ENCODE peak calls at places on chromosomes 4 and X, in six cellular contexts. I is endothelial cell of umbilical vein, D is fibroblast of lung, R is GM23248, F is NT2/D1, T is mammary epithelial cell. E is an unnamed sample.
A peak's percentile ranks its signal among the peaks of the same experiment; 100 is the strongest.

GRCh38 chrX:68929332-68930150 is 100.7 kb downstream of the EFNB1 start:
- DNase-seq in I (peak; percentile 57), D (peak; percentile 86), R (peak; percentile 74), F (no peak), T (peak; percentile 66), E (peak; percentile 84)

GRCh38 chr4:31613946-31614623 is 893.9 kb downstream of the PCDH7 start:
- DNase-seq in I (no peak), D (peak; percentile 1), R (no peak), F (no peak), T (peak; percentile 26), E (peak; percentile 36)

GRCh38 chr4:123398151-123398802 is 1.7 kb downstream of the SPRY1 start:
- DNase-seq in I (peak; percentile 65), D (peak; percentile 63), R (peak; percentile 91), F (peak; percentile 27), T (peak; percentile 68), E (peak; percentile 77)

GRCh38 chr4:112189754-112190153 is 41.8 kb upstream of the AP1AR start:
- DNase-seq in I (peak; percentile 44), D (no peak), R (peak; percentile 21), F (no peak), T (no peak), E (no peak)

GRCh38 chr4:145618210-145618911 is 824 bp upstream of the MMAA start:
- DNase-seq in I (no peak), D (no peak), R (peak; percentile 57), F (no peak), T (no peak), E (peak; percentile 2)

GRCh38 chr4:112145326-112145819 is at the start of gene FAM241A:
- DNase-seq in I (peak; percentile 81), D (peak; percentile 75), R (peak; percentile 94), F (peak; percentile 58), T (peak; percentile 79), E (peak; percentile 75)

GRCh38 chrX:136112286-136112685 is 35.0 kb upstream of the FHL1 start:
- DNase-seq in I (no peak), D (no peak), R (no peak), F (no peak), T (no peak), E (no peak)

GRCh38 chr4:70183168-70183939 is 12.2 kb upstream of the ODAM start:
- DNase-seq in I (peak; percentile 53), D (peak; percentile 23), R (peak; percentile 74), F (peak; percentile 42), T (peak; percentile 10), E (peak; percentile 10)

GRCh38 chr4:149993030-149993429 is 85.2 kb upstream of the DCLK2 start:
- DNase-seq in I (no peak), D (peak; percentile 90), R (no peak), F (no peak), T (peak; percentile 9), E (peak; percentile 32)

GRCh38 chr4:48841045-48841827 is 10.3 kb downstream of the OCIAD1 start:
- DNase-seq in I (no peak), D (no peak), R (no peak), F (no peak), T (no peak), E (no peak)
- H3K36me3 ChIP-seq in I (peaks cover 10% of the 10 kb centered on the region), D (no peaks in the 10 kb centered on the region), R (peaks cover 56% of the 10 kb centered on the region), F (peaks cover 64% of the 10 kb centered on the region), T (peaks cover 39% of the 10 kb centered on the region), E (peaks cover 22% of the 10 kb centered on the region)

GRCh38 chr4:48570646-48571220 is 80.7 kb downstream of the ZAR1 start:
- DNase-seq in I (no peak), D (peak; percentile 85), R (peak; percentile 87), F (no peak), T (peak; percentile 38), E (no peak)

GRCh38 chr4:48578132-48578964 is 88.3 kb downstream of the ZAR1 start:
- DNase-seq in I (peak; percentile 77), D (peak; percentile 60), R (peak; percentile 81), F (peak; percentile 23), T (peak; percentile 51), E (peak; percentile 23)

GRCh38 chr4:48571471-48571870 is 81.4 kb downstream of the ZAR1 start:
- DNase-seq in I (no peak), D (no peak), R (no peak), F (no peak), T (no peak), E (no peak)

GRCh38 chr4:48575964-48576363 is 85.9 kb downstream of the ZAR1 start:
- DNase-seq in I (no peak), D (peak; percentile 70), R (peak; percentile 46), F (no peak), T (no peak), E (no peak)
- H3K36me3 ChIP-seq in I (peaks cover 13% of the 10 kb centered on the region), D (no peaks in the 10 kb centered on the region), R (peaks cover 22% of the 10 kb centered on the region), F (peaks cover 21% of the 10 kb centered on the region), T (peaks cover 41% of the 10 kb centered on the region), E (peaks cover 12% of the 10 kb centered on the region)

GRCh38 chr4:94642561-94642866 is 115.2 kb upstream of the BMPR1B start:
- DNase-seq in I (no peak), D (peak; percentile 70), R (peak; percentile 41), F (no peak), T (no peak), E (no peak)
- H3K36me3 ChIP-seq in I (peaks cover 20% of the 10 kb centered on the region), D (no peaks in the 10 kb centered on the region), R (peaks cover 54% of the 10 kb centered on the region), F (peaks cover 3% of the 10 kb centered on the region), T (peaks cover 32% of the 10 kb centered on the region), E (no peaks in the 10 kb centered on the region)

GRCh38 chrX:51461053-51462050 is 35.0 kb downstream of the NUDT11 start:
- DNase-seq in I (peak; percentile 34), D (peak; percentile 26), R (peak; percentile 22), F (no peak), T (peak; percentile 16), E (no peak)
- H3K36me3 ChIP-seq in I (no peaks in the 10 kb centered on the region), D (no peaks in the 10 kb centered on the region), R (no peaks in the 10 kb centered on the region), F (no peaks in the 10 kb centered on the region), T (no peaks in the 10 kb centered on the region), E (no peaks in the 10 kb centered on the region)

GRCh38 chr4:139728146-139728545 is 62.5 kb downstream of the MGST2 start:
- DNase-seq in I (no peak), D (no peak), R (no peak), F (no peak), T (no peak), E (no peak)
- H3K36me3 ChIP-seq in I (no peaks in the 10 kb centered on the region), D (no peaks in the 10 kb centered on the region), R (no peaks in the 10 kb centered on the region), F (no peaks in the 10 kb centered on the region), T (no peaks in the 10 kb centered on the region), E (no peaks in the 10 kb centered on the region)

GRCh38 chr4:108204518-108204917 is 35.8 kb upstream of the LEF1 start:
- DNase-seq in I (no peak), D (peak; percentile 24), R (no peak), F (no peak), T (no peak), E (no peak)
- H3K36me3 ChIP-seq in I (no peaks in the 10 kb centered on the region), D (no peaks in the 10 kb centered on the region), R (no peaks in the 10 kb centered on the region), F (no peaks in the 10 kb centered on the region), T (no peaks in the 10 kb centered on the region), E (no peaks in the 10 kb centered on the region)

GRCh38 chr4:8410641-8411271 is 29.8 kb downstream of the ACOX3 start:
- DNase-seq in I (peak; percentile 94), D (peak; percentile 40), R (peak; percentile 66), F (peak; percentile 71), T (peak; percentile 33), E (peak; percentile 52)
- H3K36me3 ChIP-seq in I (no peaks in the 10 kb centered on the region), D (peaks cover 7% of the 10 kb centered on the region), R (peaks cover 8% of the 10 kb centered on the region), F (peaks cover 58% of the 10 kb centered on the region), T (no peaks in the 10 kb centered on the region), E (peaks cover 9% of the 10 kb centered on the region)

GRCh38 chrX:10512258-10512657 is 108.1 kb downstream of the MID1 start:
- DNase-seq in I (peak; percentile 74), D (peak; percentile 82), R (no peak), F (no peak), T (peak; percentile 57), E (no peak)
- H3K36me3 ChIP-seq in I (no peaks in the 10 kb centered on the region), D (no peaks in the 10 kb centered on the region), R (no peaks in the 10 kb centered on the region), F (no peaks in the 10 kb centered on the region), T (peaks cover 2% of the 10 kb centered on the region), E (peaks cover 2% of the 10 kb centered on the region)